ENCODE peak calls at places on chromosome 3, in four cellular contexts. One of them, this sample, is unnamed.

GRCh38 chr3:174855002-174855401 is 4.1 kb upstream of the NAALADL2 start:
- DNase-seq in AG09309: no peak
- DNase-seq in adrenal gland: no peak
- DNase-seq in uterus: no peak
- DNase-seq in this sample: no peak

GRCh38 chr3:6354653-6355052 is 506.3 kb upstream of the GRM7 start:
- DNase-seq in AG09309: no peak
- DNase-seq in adrenal gland: no peak
- DNase-seq in uterus: no peak
- DNase-seq in this sample: no peak

GRCh38 chr3:119346076-119346496 is 51.9 kb downstream of the ARHGAP31 start:
- DNase-seq in adrenal gland: no peak
- DNase-seq in uterus: no peak
- DNase-seq in AG09309: no peak
- DNase-seq in this sample: no peak

GRCh38 chr3:132231633-132232032 is 85.6 kb upstream of the ACP3 start:
- DNase-seq in uterus: no peak
- DNase-seq in AG09309: peak; percentile 11
- DNase-seq in adrenal gland: no peak
- DNase-seq in this sample: no peak

GRCh38 chr3:136559896-136560295 is 192.3 kb downstream of the STAG1 start:
- DNase-seq in AG09309: no peak
- DNase-seq in uterus: no peak
- DNase-seq in adrenal gland: no peak
- DNase-seq in this sample: no peak

GRCh38 chr3:107951111-107951510 is 139.7 kb downstream of the CD47 start:
- DNase-seq in adrenal gland: no peak
- DNase-seq in uterus: no peak
- DNase-seq in AG09309: no peak
- DNase-seq in this sample: no peak

GRCh38 chr3:33113772-33114621 is at the start of gene CRTAP:
- DNase-seq in adrenal gland: peak; percentile 98
- DNase-seq in AG09309: peak; percentile 87
- DNase-seq in uterus: peak; percentile 97
- DNase-seq in this sample: no peak

GRCh38 chr3:191020730-191021405 is 158.4 kb upstream of the GMNC start:
- DNase-seq in adrenal gland: no peak
- DNase-seq in uterus: no peak
- DNase-seq in AG09309: no peak
- DNase-seq in this sample: no peak

GRCh38 chr3:116000315-116000714 is 377.0 kb downstream of the GAP43 start:
- DNase-seq in adrenal gland: peak; percentile 60
- DNase-seq in uterus: no peak
- DNase-seq in AG09309: peak; percentile 76
- DNase-seq in this sample: no peak

GRCh38 chr3:120344349-120344748 is 4.8 kb downstream of the LRRC58 start:
- DNase-seq in uterus: no peak
- DNase-seq in adrenal gland: no peak
- DNase-seq in AG09309: no peak
- DNase-seq in this sample: no peak

GRCh38 chr3:73614385-73614784 is 10.4 kb downstream of the PDZRN3 start:
- DNase-seq in adrenal gland: no peak
- DNase-seq in uterus: peak; percentile 52
- DNase-seq in AG09309: peak; percentile 85
- DNase-seq in this sample: no peak

GRCh38 chr3:8458711-8459110 is 42.9 kb upstream of the LMCD1 start:
- DNase-seq in AG09309: peak; percentile 89
- DNase-seq in uterus: no peak
- DNase-seq in adrenal gland: no peak
- DNase-seq in this sample: no peak

GRCh38 chr3:89358281-89358680 is 250.9 kb downstream of the EPHA3 start:
- DNase-seq in AG09309: no peak
- DNase-seq in adrenal gland: no peak
- DNase-seq in uterus: no peak
- DNase-seq in this sample: no peak

GRCh38 chr3:142152349-142152748 is 3.0 kb upstream of the TFDP2 start:
- DNase-seq in AG09309: no peak
- DNase-seq in uterus: no peak
- DNase-seq in adrenal gland: no peak
- DNase-seq in this sample: no peak

GRCh38 chr3:37907906-37908305 is 46.2 kb downstream of the CTDSPL start:
- DNase-seq in adrenal gland: no peak
- DNase-seq in AG09309: no peak
- DNase-seq in uterus: no peak
- DNase-seq in this sample: no peak

GRCh38 chr3:146593776-146594175 is 11.4 kb downstream of the PLSCR5 start:
- DNase-seq in AG09309: no peak
- DNase-seq in uterus: no peak
- DNase-seq in adrenal gland: no peak
- DNase-seq in this sample: no peak

GRCh38 chr3:11212301-11212613 is 58.0 kb downstream of the HRH1 start:
- DNase-seq in AG09309: no peak
- DNase-seq in uterus: no peak
- DNase-seq in adrenal gland: peak; percentile 25
- DNase-seq in this sample: no peak

GRCh38 chr3:161104561-161105551 is at the start of gene B3GALNT1:
- DNase-seq in adrenal gland: peak; percentile 61
- DNase-seq in AG09309: peak; percentile 14
- DNase-seq in uterus: peak; percentile 40
- DNase-seq in this sample: no peak

GRCh38 chr3:42500909-42501308 is 1.5 kb upstream of the VIPR1 start:
- DNase-seq in adrenal gland: peak; percentile 17
- DNase-seq in AG09309: no peak
- DNase-seq in uterus: no peak
- DNase-seq in this sample: no peak

GRCh38 chr3:150333482-150333881 is 74.6 kb upstream of the TSC22D2 start:
- DNase-seq in AG09309: no peak
- DNase-seq in adrenal gland: no peak
- DNase-seq in uterus: no peak
- DNase-seq in this sample: no peak

GRCh38 chr3:153290278-153291015 is 128.4 kb downstream of the RAP2B start:
- DNase-seq in AG09309: no peak
- DNase-seq in uterus: no peak
- DNase-seq in adrenal gland: no peak
- DNase-seq in this sample: no peak
- TF ChIP-seq CTCF in AG09309: peak; percentile 42
- TF ChIP-seq CTCF in uterus: peak; percentile 12
- TF ChIP-seq CTCF in adrenal gland: no peak
- TF ChIP-seq CTCF in this sample: no peak

DNA sequence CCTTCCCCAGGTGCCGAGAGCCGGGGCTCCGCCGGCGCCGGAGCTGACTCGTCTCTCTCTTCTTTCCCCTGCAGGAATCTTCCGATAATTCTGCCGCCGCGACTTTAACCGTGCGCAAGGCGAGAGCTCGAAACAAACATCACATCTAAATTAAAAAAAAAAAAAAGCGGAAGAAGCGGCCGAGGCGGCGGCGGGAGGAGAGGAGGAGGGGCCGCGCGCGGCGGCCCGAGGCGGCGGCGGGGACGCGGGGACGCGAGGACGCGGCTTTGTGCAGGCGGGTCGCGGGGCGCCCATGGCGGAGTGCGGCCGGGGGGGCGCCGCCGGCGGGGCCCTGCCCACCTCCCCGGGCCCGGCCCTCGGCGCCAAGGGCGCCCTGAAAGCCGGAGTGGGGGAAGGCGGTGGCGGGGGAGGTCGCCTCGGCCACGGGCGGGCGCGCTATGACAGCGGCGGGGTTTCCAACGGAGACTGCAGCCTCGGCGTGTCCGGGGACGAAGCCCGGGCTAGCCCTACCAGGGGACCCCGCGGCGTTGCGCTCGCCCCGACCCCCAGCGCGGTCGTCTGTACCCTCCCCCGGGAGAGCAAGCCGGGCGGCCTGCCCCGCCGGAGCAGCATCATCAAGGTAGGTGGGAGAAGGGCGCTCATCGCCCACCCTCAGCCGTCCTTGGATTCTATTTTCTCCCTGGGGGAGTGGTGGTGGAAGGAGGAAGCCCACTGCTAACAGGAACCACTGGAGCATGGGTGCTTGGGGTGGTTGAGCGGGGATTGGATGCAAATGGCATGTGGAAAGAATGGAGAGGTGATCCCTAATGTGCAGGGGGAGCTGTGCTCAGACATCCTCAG is at the start of gene PLCL2:
- DNase-seq in adrenal gland: peak; percentile 73
- DNase-seq in uterus: peak; percentile 55
- DNase-seq in AG09309: no peak
- DNase-seq in this sample: no peak
- TF ChIP-seq CTCF in adrenal gland: no peak
- TF ChIP-seq CTCF in uterus: no peak
- TF ChIP-seq CTCF in AG09309: no peak
- TF ChIP-seq CTCF in this sample: no peak

GRCh38 chr3:110267304-110267703 is 804.3 kb upstream of the NECTIN3 start:
- DNase-seq in uterus: no peak
- DNase-seq in AG09309: no peak
- DNase-seq in adrenal gland: no peak
- DNase-seq in this sample: no peak
- TF ChIP-seq CTCF in uterus: no peak
- TF ChIP-seq CTCF in AG09309: no peak
- TF ChIP-seq CTCF in adrenal gland: no peak
- TF ChIP-seq CTCF in this sample: no peak

GRCh38 chr3:137792633-137793271 is 28.6 kb downstream of the SOX14 start:
- DNase-seq in adrenal gland: no peak
- DNase-seq in AG09309: no peak
- DNase-seq in uterus: no peak
- DNase-seq in this sample: no peak
- TF ChIP-seq CTCF in adrenal gland: peak; percentile 43
- TF ChIP-seq CTCF in AG09309: peak; percentile 70
- TF ChIP-seq CTCF in uterus: peak; percentile 28
- TF ChIP-seq CTCF in this sample: no peak

DNA sequence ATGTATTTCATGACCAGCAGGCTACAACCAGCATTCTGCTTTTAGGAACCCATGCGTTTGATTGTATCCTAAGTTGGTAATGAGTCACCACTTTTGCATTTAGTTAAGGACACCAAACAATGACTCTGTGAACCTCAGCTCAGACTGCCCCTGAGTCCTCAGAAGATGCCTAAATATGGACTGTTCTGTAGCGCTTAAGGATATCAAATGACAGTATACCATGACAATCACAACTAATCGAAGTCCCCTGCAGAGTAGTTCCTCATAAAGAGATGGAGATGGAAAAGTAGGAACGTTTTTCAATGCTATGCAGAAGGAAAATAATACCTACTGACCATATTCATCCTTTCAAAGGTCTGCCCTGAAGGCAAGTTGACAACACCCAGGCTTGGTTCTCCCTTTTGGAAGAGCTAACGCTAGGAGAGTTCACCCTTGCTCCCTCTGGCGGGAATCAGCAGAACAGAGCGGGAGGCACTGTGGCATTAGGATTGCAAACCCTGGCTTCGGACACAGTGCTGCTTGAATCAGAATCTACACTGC is 508.6 kb downstream of the FHIT start:
- DNase-seq in adrenal gland: no peak
- DNase-seq in uterus: no peak
- DNase-seq in AG09309: no peak
- DNase-seq in this sample: no peak
- TF ChIP-seq CTCF in adrenal gland: no peak
- TF ChIP-seq CTCF in uterus: no peak
- TF ChIP-seq CTCF in AG09309: peak; percentile 60
- TF ChIP-seq CTCF in this sample: no peak

DNA sequence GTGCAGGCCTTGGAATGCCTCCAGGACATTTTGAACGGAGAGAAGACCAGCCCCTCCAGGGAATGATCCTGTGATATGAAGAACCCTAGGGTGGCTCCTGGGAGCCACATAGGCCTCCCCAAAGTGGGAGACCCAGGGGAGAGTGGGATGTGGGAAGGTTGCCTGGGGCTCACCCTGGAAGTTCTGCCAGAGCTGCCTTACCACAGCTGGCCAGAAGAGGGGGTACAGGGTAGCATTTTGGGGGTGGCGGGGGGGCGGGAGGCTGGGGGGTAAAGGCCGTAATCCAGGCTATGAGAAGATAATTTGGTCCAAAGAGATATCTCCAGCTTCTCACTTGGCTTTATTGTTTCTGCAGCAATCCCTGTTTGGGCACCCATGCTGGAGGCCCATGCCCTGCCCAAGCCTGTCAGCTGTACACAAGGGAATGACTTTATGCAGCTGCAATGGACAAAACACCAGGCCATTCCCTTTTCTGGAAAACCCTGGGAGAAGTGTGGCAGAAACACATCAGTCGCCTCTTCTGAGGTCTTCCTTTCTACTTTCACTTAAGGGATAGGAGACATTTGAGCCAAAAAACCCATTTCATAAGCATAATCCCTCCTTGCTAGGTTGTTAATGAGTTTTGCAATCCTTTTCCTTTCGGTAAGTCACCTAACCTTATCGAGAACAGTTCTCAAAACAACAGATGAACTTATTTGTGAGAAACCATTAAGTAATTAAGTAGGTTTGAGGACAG is 11.0 kb upstream of the MUSTN1 start:
- DNase-seq in AG09309: no peak
- DNase-seq in uterus: no peak
- DNase-seq in adrenal gland: no peak
- DNase-seq in this sample: no peak
- TF ChIP-seq CTCF in AG09309: peak; percentile 49
- TF ChIP-seq CTCF in uterus: no peak
- TF ChIP-seq CTCF in adrenal gland: peak; percentile 40
- TF ChIP-seq CTCF in this sample: no peak

DNA sequence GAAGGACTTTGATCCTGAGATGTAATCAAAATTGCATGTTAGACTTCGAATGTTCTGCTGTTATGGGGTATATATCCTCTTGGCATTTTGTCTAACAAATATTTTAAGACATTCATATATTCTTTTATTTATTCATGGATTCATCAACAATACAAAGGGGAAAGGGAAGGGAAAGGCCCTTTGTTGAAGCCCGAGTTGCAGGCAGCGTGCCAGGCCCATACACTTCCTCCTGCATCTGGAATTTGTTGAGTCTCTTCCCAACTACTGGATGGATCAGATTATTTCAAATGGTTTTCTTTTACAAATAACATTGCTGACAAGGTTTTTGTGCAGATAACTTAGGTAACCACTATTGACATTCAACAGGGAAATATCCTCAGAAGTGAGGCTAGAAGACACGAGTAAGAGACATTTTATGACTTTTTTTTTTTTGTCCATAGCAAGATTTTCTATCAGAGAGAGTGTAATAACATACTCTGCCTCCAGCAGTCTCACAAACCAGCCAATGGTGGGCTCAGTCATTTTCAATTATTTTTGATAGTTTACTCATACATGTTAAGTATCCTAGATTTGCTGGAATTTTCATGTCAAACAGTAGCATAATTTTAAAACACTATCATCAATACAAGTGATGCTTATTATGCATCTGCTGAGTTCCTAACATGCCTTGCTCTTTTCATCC is 94.3 kb downstream of the RPL39L start:
- DNase-seq in uterus: no peak
- DNase-seq in adrenal gland: no peak
- DNase-seq in AG09309: no peak
- DNase-seq in this sample: no peak
- TF ChIP-seq CTCF in uterus: no peak
- TF ChIP-seq CTCF in adrenal gland: no peak
- TF ChIP-seq CTCF in AG09309: peak; percentile 10
- TF ChIP-seq CTCF in this sample: no peak

DNA sequence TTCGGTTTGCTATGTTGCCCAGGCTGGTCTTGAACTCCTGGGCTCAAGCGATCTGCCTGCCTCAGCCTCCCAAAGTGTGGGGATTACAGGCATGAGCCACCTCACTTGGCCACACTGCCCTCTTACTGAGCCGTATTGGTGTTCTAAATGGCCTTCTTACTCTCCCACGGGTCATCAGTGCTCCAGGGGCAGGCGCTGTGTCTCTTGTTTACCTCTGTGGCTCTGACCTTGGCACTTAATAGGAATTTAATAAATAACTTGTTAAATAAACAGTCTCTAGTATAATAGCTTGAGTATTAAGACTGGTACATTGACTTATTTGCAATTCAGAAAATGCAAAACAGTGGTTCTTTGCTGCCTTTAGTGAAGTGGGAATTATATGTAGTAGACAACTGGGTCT is 13.7 kb downstream of the FLNB start:
- DNase-seq in uterus: no peak
- DNase-seq in adrenal gland: no peak
- DNase-seq in AG09309: no peak
- DNase-seq in this sample: no peak
- TF ChIP-seq CTCF in uterus: no peak
- TF ChIP-seq CTCF in adrenal gland: no peak
- TF ChIP-seq CTCF in AG09309: no peak
- TF ChIP-seq CTCF in this sample: no peak